ENCODE peak calls at places on chromosome 15, in six cellular contexts. One of them, this sample, is unnamed.

GRCh38 chr15:52385670-52386069 is 90.1 kb upstream of the MYO5C start:
- DNase-seq in putamen: no peak
- DNase-seq in erythroblast: no peak
- DNase-seq in T-cell: no peak
- DNase-seq in T1000: no peak
- DNase-seq in sigmoid colon: no peak
- DNase-seq in this sample: no peak

GRCh38 chr15:51681303-51681963 is at the start of gene SCG3:
- DNase-seq in putamen: peak
- DNase-seq in erythroblast: peak
- DNase-seq in T-cell: peak
- DNase-seq in T1000: no peak
- DNase-seq in sigmoid colon: peak
- DNase-seq in this sample: peak

GRCh38 chr15:74036271-74037170 is 42.0 kb downstream of the PML start:
- DNase-seq in putamen: peak
- DNase-seq in erythroblast: no peak
- DNase-seq in T-cell: no peak
- DNase-seq in T1000: no peak
- DNase-seq in sigmoid colon: peak
- DNase-seq in this sample: peak

GRCh38 chr15:38683382-38684242 is 119.0 kb upstream of the RASGRP1 start:
- DNase-seq in putamen: peak
- DNase-seq in erythroblast: peak
- DNase-seq in T-cell: peak
- DNase-seq in T1000: no peak
- DNase-seq in sigmoid colon: no peak
- DNase-seq in this sample: peak

GRCh38 chr15:58447244-58448010 is 15.6 kb downstream of the LIPC start:
- DNase-seq in putamen: no peak
- DNase-seq in erythroblast: no peak
- DNase-seq in T-cell: no peak
- DNase-seq in T1000: no peak
- DNase-seq in sigmoid colon: no peak
- DNase-seq in this sample: no peak

GRCh38 chr15:67680645-67681044 is 138.1 kb downstream of the MAP2K5 start:
- DNase-seq in putamen: no peak
- DNase-seq in erythroblast: peak
- DNase-seq in T-cell: no peak
- DNase-seq in T1000: no peak
- DNase-seq in sigmoid colon: no peak
- DNase-seq in this sample: no peak

GRCh38 chr15:69996842-69997478 is 100.8 kb downstream of the TLE3 start:
- DNase-seq in putamen: no peak
- DNase-seq in erythroblast: no peak
- DNase-seq in T-cell: no peak
- DNase-seq in T1000: no peak
- DNase-seq in sigmoid colon: no peak
- DNase-seq in this sample: no peak

GRCh38 chr15:90497912-90498311 is 31.8 kb upstream of the CRTC3 start:
- DNase-seq in putamen: no peak
- DNase-seq in erythroblast: no peak
- DNase-seq in T-cell: no peak
- DNase-seq in T1000: no peak
- DNase-seq in sigmoid colon: no peak
- DNase-seq in this sample: no peak

GRCh38 chr15:100438570-100438969 is 90.2 kb downstream of the CERS3 start:
- DNase-seq in putamen: peak
- DNase-seq in erythroblast: no peak
- DNase-seq in T-cell: peak
- DNase-seq in T1000: no peak
- DNase-seq in sigmoid colon: peak
- DNase-seq in this sample: peak

GRCh38 chr15:64681424-64682024 is 93.9 kb downstream of the RBPMS2 start:
- DNase-seq in putamen: no peak
- DNase-seq in erythroblast: peak
- DNase-seq in T-cell: no peak
- DNase-seq in T1000: no peak
- DNase-seq in sigmoid colon: no peak
- DNase-seq in this sample: peak

GRCh38 chr15:77224352-77224751 is 153.4 kb upstream of the TSPAN3 start:
- DNase-seq in putamen: no peak
- DNase-seq in erythroblast: no peak
- DNase-seq in T-cell: no peak
- DNase-seq in T1000: no peak
- DNase-seq in sigmoid colon: no peak
- DNase-seq in this sample: no peak

GRCh38 chr15:60853077-60853476 is 374.1 kb upstream of the ICE2 start:
- DNase-seq in putamen: no peak
- DNase-seq in erythroblast: no peak
- DNase-seq in T-cell: no peak
- DNase-seq in T1000: no peak
- DNase-seq in sigmoid colon: no peak
- DNase-seq in this sample: no peak

GRCh38 chr15:40450047-40450446 is 9.3 kb downstream of the BAHD1 start:
- DNase-seq in putamen: no peak
- DNase-seq in erythroblast: no peak
- DNase-seq in T-cell: no peak
- DNase-seq in T1000: no peak
- DNase-seq in sigmoid colon: no peak
- DNase-seq in this sample: no peak

GRCh38 chr15:60184579-60184978 is 180.5 kb downstream of the FOXB1 start:
- DNase-seq in putamen: no peak
- DNase-seq in erythroblast: no peak
- DNase-seq in T-cell: no peak
- DNase-seq in T1000: no peak
- DNase-seq in sigmoid colon: no peak
- DNase-seq in this sample: no peak

GRCh38 chr15:82803793-82804574 is 1.9 kb downstream of the FSD2 start:
- DNase-seq in putamen: no peak
- DNase-seq in erythroblast: no peak
- DNase-seq in T-cell: no peak
- DNase-seq in T1000: no peak
- DNase-seq in sigmoid colon: no peak
- DNase-seq in this sample: no peak

GRCh38 chr15:89496155-89497098 is at the start of gene RHCG:
- DNase-seq in putamen: no peak
- DNase-seq in erythroblast: peak
- DNase-seq in T-cell: no peak
- DNase-seq in T1000: no peak
- DNase-seq in sigmoid colon: no peak
- DNase-seq in this sample: peak

GRCh38 chr15:82986442-82986780 is 401 bp downstream of the RAMAC start:
- DNase-seq in putamen: no peak
- DNase-seq in erythroblast: no peak
- DNase-seq in T-cell: peak
- DNase-seq in T1000: no peak
- DNase-seq in sigmoid colon: no peak
- DNase-seq in this sample: no peak

GRCh38 chr15:88568589-88568988 is 22.1 kb upstream of the DET1 start:
- DNase-seq in putamen: no peak
- DNase-seq in erythroblast: no peak
- DNase-seq in T-cell: no peak
- DNase-seq in T1000: no peak
- DNase-seq in sigmoid colon: no peak
- DNase-seq in this sample: no peak

GRCh38 chr15:100638177-100638730 is 35.9 kb downstream of the ASB7 start:
- DNase-seq in putamen: no peak
- DNase-seq in erythroblast: no peak
- DNase-seq in T-cell: no peak
- DNase-seq in T1000: no peak
- DNase-seq in sigmoid colon: no peak
- DNase-seq in this sample: no peak

GRCh38 chr15:47670365-47670764 is 46.9 kb upstream of the SEMA6D start:
- DNase-seq in putamen: no peak
- DNase-seq in erythroblast: no peak
- DNase-seq in T-cell: no peak
- DNase-seq in T1000: no peak
- DNase-seq in sigmoid colon: no peak
- DNase-seq in this sample: no peak

GRCh38 chr15:91268510-91268909 is 168.5 kb downstream of the SV2B start:
- DNase-seq in putamen: no peak
- DNase-seq in erythroblast: peak
- DNase-seq in T-cell: no peak
- DNase-seq in T1000: no peak
- DNase-seq in sigmoid colon: no peak
- DNase-seq in this sample: no peak

GRCh38 chr15:56981160-56981559 is 62.7 kb downstream of the TCF12 start:
- DNase-seq in putamen: no peak
- DNase-seq in erythroblast: no peak
- DNase-seq in T-cell: no peak
- DNase-seq in T1000: no peak
- DNase-seq in sigmoid colon: no peak
- DNase-seq in this sample: no peak

GRCh38 chr15:92638709-92639365 is 16.7 kb downstream of the FAM174B start:
- DNase-seq in putamen: no peak
- DNase-seq in erythroblast: no peak
- DNase-seq in T-cell: no peak
- DNase-seq in T1000: no peak
- DNase-seq in sigmoid colon: no peak
- DNase-seq in this sample: no peak

GRCh38 chr15:39327005-39327725 is 253.7 kb upstream of the THBS1 start:
- DNase-seq in putamen: no peak
- DNase-seq in erythroblast: no peak
- DNase-seq in T-cell: no peak
- DNase-seq in T1000: no peak
- DNase-seq in sigmoid colon: no peak
- DNase-seq in this sample: no peak

GRCh38 chr15:46266691-46267090 is 631.9 kb downstream of the SQOR start:
- DNase-seq in putamen: no peak
- DNase-seq in erythroblast: no peak
- DNase-seq in T-cell: no peak
- DNase-seq in T1000: no peak
- DNase-seq in sigmoid colon: no peak
- DNase-seq in this sample: no peak

GRCh38 chr15:91224750-91225380 is 124.8 kb downstream of the SV2B start:
- DNase-seq in putamen: peak
- DNase-seq in erythroblast: peak
- DNase-seq in T-cell: no peak
- DNase-seq in T1000: no peak
- DNase-seq in sigmoid colon: no peak
- DNase-seq in this sample: peak

GRCh38 chr15:67198157-67198754 is 56.2 kb downstream of the AAGAB start:
- DNase-seq in putamen: no peak
- DNase-seq in erythroblast: no peak
- DNase-seq in T-cell: no peak
- DNase-seq in T1000: no peak
- DNase-seq in sigmoid colon: no peak
- DNase-seq in this sample: no peak

GRCh38 chr15:91942676-91943417 is 89.3 kb downstream of the SLCO3A1 start:
- DNase-seq in putamen: peak
- DNase-seq in erythroblast: peak
- DNase-seq in T-cell: peak
- DNase-seq in T1000: peak
- DNase-seq in sigmoid colon: peak
- DNase-seq in this sample: peak

GRCh38 chr15:25844981-25845680 is 18.0 kb downstream of the ATP10A start:
- DNase-seq in putamen: no peak
- DNase-seq in erythroblast: no peak
- DNase-seq in T-cell: no peak
- DNase-seq in T1000: no peak
- DNase-seq in sigmoid colon: no peak
- DNase-seq in this sample: no peak

GRCh38 chr15:44536298-44536961 is 517 bp upstream of the EIF3J start:
- DNase-seq in putamen: peak
- DNase-seq in erythroblast: peak
- DNase-seq in T-cell: no peak
- DNase-seq in T1000: peak
- DNase-seq in sigmoid colon: no peak
- DNase-seq in this sample: peak

GRCh38 chr15:76904461-76905012 is 603 bp downstream of the SCAPER start:
- DNase-seq in putamen: peak
- DNase-seq in erythroblast: peak
- DNase-seq in T-cell: peak
- DNase-seq in T1000: peak
- DNase-seq in sigmoid colon: peak
- DNase-seq in this sample: peak

GRCh38 chr15:67521770-67522568 is 1.0 kb downstream of the C15orf61 start:
- DNase-seq in putamen: no peak
- DNase-seq in erythroblast: peak
- DNase-seq in T-cell: no peak
- DNase-seq in T1000: no peak
- DNase-seq in sigmoid colon: no peak
- DNase-seq in this sample: peak

GRCh38 chr15:97961067-97961954 is 808 bp downstream of the ARRDC4 start:
- DNase-seq in putamen: peak
- DNase-seq in erythroblast: peak
- DNase-seq in T-cell: peak
- DNase-seq in T1000: peak
- DNase-seq in sigmoid colon: peak
- DNase-seq in this sample: peak

GRCh38 chr15:78065284-78065872 is 12.1 kb downstream of the TBC1D2B start:
- DNase-seq in putamen: no peak
- DNase-seq in erythroblast: no peak
- DNase-seq in T-cell: no peak
- DNase-seq in T1000: peak
- DNase-seq in sigmoid colon: peak
- DNase-seq in this sample: peak

GRCh38 chr15:81155375-81156218 is 21.5 kb downstream of the CFAP161 start:
- DNase-seq in putamen: peak
- DNase-seq in erythroblast: peak
- DNase-seq in T-cell: no peak
- DNase-seq in T1000: no peak
- DNase-seq in sigmoid colon: peak
- DNase-seq in this sample: peak

GRCh38 chr15:77510066-77511044 is 89.7 kb downstream of the HMG20A start:
- DNase-seq in putamen: no peak
- DNase-seq in erythroblast: no peak
- DNase-seq in T-cell: no peak
- DNase-seq in T1000: no peak
- DNase-seq in sigmoid colon: peak
- DNase-seq in this sample: no peak

GRCh38 chr15:29233566-29233965 is 36.1 kb downstream of the NSMCE3 start:
- DNase-seq in putamen: no peak
- DNase-seq in erythroblast: no peak
- DNase-seq in T-cell: no peak
- DNase-seq in T1000: no peak
- DNase-seq in sigmoid colon: no peak
- DNase-seq in this sample: no peak

GRCh38 chr15:52558196-52558595 is 10.6 kb downstream of the ARPP19 start:
- DNase-seq in putamen: no peak
- DNase-seq in erythroblast: peak
- DNase-seq in T-cell: no peak
- DNase-seq in T1000: no peak
- DNase-seq in sigmoid colon: no peak
- DNase-seq in this sample: no peak

GRCh38 chr15:40274350-40275274 is 8.3 kb downstream of the ANKRD63 start:
- DNase-seq in putamen: peak
- DNase-seq in erythroblast: peak
- DNase-seq in T-cell: peak
- DNase-seq in T1000: peak
- DNase-seq in sigmoid colon: peak
- DNase-seq in this sample: peak